ENCODE peak calls at places on chromosomes 1 and 21, in four cellular contexts. W is brain microvascular endothelial cell, J is heart right ventricle, R is esophagus squamous epithelium. Q is an unnamed sample.

GRCh38 chr21:41698071-41698470 is 68.8 kb downstream of the RIPK4 start:
- DNase-seq in R (no peak), W (no peak), J (no peak), Q (no peak)

GRCh38 chr1:161085165-161085564 is 4.2 kb downstream of the NECTIN4 start:
- DNase-seq in W (peak; percentile 40), R (no peak), J (no peak), Q (no peak)

GRCh38 chr1:51583532-51583931 is 33.4 kb upstream of the OSBPL9 start:
- DNase-seq in J (peak; percentile 76), R (no peak), W (peak; percentile 85), Q (peak; percentile 78)

GRCh38 chr1:117671781-117672501 is 66.1 kb downstream of the TENT5C start:
- DNase-seq in J (peak; percentile 64), W (peak; percentile 56), R (no peak), Q (no peak)

GRCh38 chr1:63920154-63921117 is 146.6 kb downstream of the ROR1 start:
- DNase-seq in R (no peak), W (peak; percentile 96), J (no peak), Q (peak; percentile 82)

GRCh38 chr1:50265790-50266314 is 157.1 kb downstream of the ELAVL4 start:
- DNase-seq in R (no peak), W (no peak), J (no peak), Q (peak; percentile 89)

GRCh38 chr1:91526496-91526895 is 25.8 kb downstream of the CDC7 start:
- DNase-seq in W (no peak), J (no peak), R (no peak), Q (peak; percentile 77)

GRCh38 chr1:121418369-121419049 is 233.7 kb downstream of the SRGAP2C start:
- DNase-seq in R (no peak), W (no peak), J (no peak), Q (peak; percentile 4)

GRCh38 chr1:182235952-182236650 is 155.5 kb downstream of the GLUL start:
- DNase-seq in W (peak; percentile 9), J (peak; percentile 51), R (no peak), Q (peak; percentile 71)

GRCh38 chr1:232423591-232423990 is 206.3 kb downstream of the SIPA1L2 start:
- DNase-seq in W (no peak), J (no peak), R (no peak), Q (no peak)

GRCh38 chr1:10701145-10701544 is 95.3 kb downstream of the CASZ1 start:
- DNase-seq in J (no peak), R (no peak), W (no peak), Q (no peak)

GRCh38 chr1:182386980-182387379 is 4.6 kb downstream of the GLUL start:
- DNase-seq in J (no peak), W (no peak), R (no peak), Q (no peak)

GRCh38 chr1:14263671-14264070 is 334.8 kb upstream of the KAZN start:
- DNase-seq in R (no peak), W (no peak), J (no peak), Q (no peak)

GRCh38 chr1:31936278-31936965 is 1.7 kb downstream of the PTP4A2 start:
- DNase-seq in J (no peak), W (no peak), R (no peak), Q (peak; percentile 26)

GRCh38 chr1:51957618-51958017 is 32.9 kb downstream of the RAB3B start:
- DNase-seq in W (no peak), J (no peak), R (no peak), Q (no peak)

GRCh38 chr1:218666263-218666662 is 321.1 kb downstream of the TGFB2 start:
- DNase-seq in J (no peak), R (no peak), W (no peak), Q (no peak)

GRCh38 chr1:223837687-223838086 is 8.1 kb downstream of the TP53BP2 start:
- DNase-seq in J (no peak), W (no peak), R (no peak), Q (no peak)

GRCh38 chr1:103424645-103425044 is 100.9 kb upstream of the RNPC3 start:
- DNase-seq in W (no peak), J (no peak), R (no peak), Q (no peak)

GRCh38 chr21:15564907-15565306 is 164.9 kb upstream of the USP25 start:
- DNase-seq in W (no peak), J (no peak), R (no peak), Q (no peak)
- TF ChIP-seq CTCF in W (no peak), J (no peak), R (no peak), Q (no peak)

GRCh38 chr1:248825573-248825908 is 174 bp downstream of the SH3BP5L start:
- DNase-seq in R (no peak), W (no peak), J (no peak), Q (no peak)
- H3K4me3 ChIP-seq in R (peak overlapping the region; percentile 85), W (peak overlapping the region; percentile 96), J (peak overlapping the region; percentile 73), Q (peak overlapping the region; percentile 66)

DNA sequence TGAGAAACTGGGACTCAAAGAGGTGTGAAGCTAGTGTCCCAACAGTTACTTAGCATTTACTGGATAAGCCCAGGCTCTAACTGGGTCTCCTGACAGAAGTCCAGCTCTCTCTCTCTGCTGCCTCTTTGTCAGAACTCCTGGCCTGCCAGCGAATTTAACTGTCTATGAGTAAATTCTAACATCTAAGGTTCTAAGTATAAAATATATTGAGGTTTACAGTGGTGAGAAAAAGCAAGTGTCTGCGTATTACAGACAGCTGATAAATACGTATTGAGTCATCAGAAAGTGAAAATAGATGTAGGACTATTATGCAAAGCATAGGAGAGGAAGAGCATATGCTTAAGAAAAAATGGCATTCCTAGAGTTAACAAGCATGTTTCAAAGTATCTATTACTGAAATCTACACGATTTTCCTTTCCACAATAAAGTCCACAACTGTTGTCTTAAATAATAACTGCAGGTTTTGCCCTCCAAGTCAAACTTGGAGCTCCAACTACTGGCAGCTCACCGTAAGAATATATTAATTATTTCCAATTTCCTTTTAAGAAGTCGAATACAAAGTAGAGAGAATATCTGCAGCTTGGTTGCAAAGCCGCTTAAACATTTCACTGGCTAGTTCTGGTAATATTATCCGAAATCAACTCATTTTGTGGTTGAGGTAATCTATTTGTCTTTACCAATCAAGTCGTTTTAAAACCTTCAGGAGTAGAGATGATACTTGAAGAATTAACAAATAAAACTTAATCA is 1.4 kb upstream of the RGS2 start:
- DNase-seq in J (no peak), R (no peak), W (no peak), Q (no peak)
- TF ChIP-seq CTCF in J (peak; percentile 28), R (no peak), W (peak; percentile 9), Q (no peak)

GRCh38 chr1:226547754-226548191 is 791 bp upstream of the STUM start:
- DNase-seq in W (peak; percentile 87), R (no peak), J (peak; percentile 82), Q (peak; percentile 82)
- H3K4me3 ChIP-seq in W (no peak overlapping the region), R (peak overlapping the region; percentile 73), J (peak overlapping the region; percentile 5), Q (no peak overlapping the region)